ENCODE peak calls at places on chromosomes 12 and 14, in five cellular contexts. I is cardiac fibroblast, Q is uterus, U is AG04450, C is astrocyte of the spinal cord. X is an unnamed sample.

GRCh38 chr12:122421815-122422737 is at the start of gene CLIP1:
- DNase-seq in C (peak), Q (peak), U (no peak), I (peak), X (no peak)

GRCh38 chr12:47832263-47832933 is 12.7 kb upstream of the HDAC7 start:
- DNase-seq in Q (no peak), U (no peak), I (peak), C (no peak), X (no peak)

GRCh38 chr12:25812295-25812694 is 146.2 kb upstream of the RASSF8 start:
- DNase-seq in I (no peak), C (no peak), Q (no peak), U (no peak), X (no peak)

GRCh38 chr14:60381909-60382308 is 104.0 kb downstream of the C14orf39 start:
- DNase-seq in I (no peak), C (no peak), Q (no peak), U (no peak), X (no peak)

GRCh38 chr14:55767291-55767690 is 187.3 kb downstream of the KTN1 start:
- DNase-seq in U (no peak), C (no peak), Q (no peak), I (no peak), X (no peak)

GRCh38 chr12:119181944-119182343 is 3.2 kb downstream of the HSPB8 start:
- DNase-seq in U (no peak), Q (no peak), I (no peak), C (no peak), X (no peak)

GRCh38 chr14:38175658-38176057 is 32.0 kb upstream of the SSTR1 start:
- DNase-seq in C (no peak), U (no peak), I (no peak), Q (no peak), X (no peak)

GRCh38 chr12:12901158-12901791 is 9.9 kb downstream of the GPRC5A start:
- DNase-seq in I (peak), Q (peak), U (no peak), C (peak), X (peak)

GRCh38 chr12:3034067-3034750 is 43.0 kb upstream of the TSPAN9 start:
- DNase-seq in U (peak), I (peak), Q (peak), C (peak), X (no peak)

GRCh38 chr12:28360253-28360652 is 170.0 kb downstream of the CCDC91 start:
- DNase-seq in I (no peak), U (no peak), C (no peak), Q (no peak), X (no peak)

GRCh38 chr14:22266683-22267082 is 322.3 kb downstream of the DAD1 start:
- DNase-seq in U (no peak), C (no peak), I (no peak), Q (no peak), X (no peak)

GRCh38 chr14:103186894-103187586 is 63.8 kb downstream of the TNFAIP2 start:
- DNase-seq in C (no peak), U (no peak), I (no peak), Q (no peak), X (no peak)

GRCh38 chr14:81062816-81063215 is 107.4 kb downstream of the TSHR start:
- DNase-seq in C (no peak), Q (no peak), U (no peak), I (peak), X (no peak)

GRCh38 chr12:14284189-14284722 is 81.2 kb upstream of the ATF7IP start:
- DNase-seq in C (no peak), U (no peak), Q (peak), I (no peak), X (no peak)

GRCh38 chr12:101019667-101020066 is 190.4 kb downstream of the SLC5A8 start:
- DNase-seq in C (no peak), I (no peak), U (no peak), Q (no peak), X (no peak)

GRCh38 chr12:126636798-126637197 is 1571.6 kb downstream of the AACS start:
- DNase-seq in Q (no peak), U (no peak), I (no peak), C (no peak), X (no peak)

GRCh38 chr12:124006582-124007170 is 33.7 kb downstream of the ZNF664 start:
- DNase-seq in I (no peak), Q (no peak), C (no peak), U (no peak), X (no peak)

GRCh38 chr12:114286145-114286544 is 119.8 kb downstream of the TBX5 start:
- DNase-seq in Q (no peak), C (no peak), I (no peak), U (no peak), X (no peak)

GRCh38 chr12:54425696-54426095 is 6.6 kb upstream of the ITGA5 start:
- DNase-seq in I (no peak), Q (no peak), C (no peak), U (no peak), X (no peak)

GRCh38 chr14:104442611-104443390 is 136.8 kb upstream of the C14orf180 start:
- DNase-seq in Q (no peak), C (no peak), U (no peak), I (no peak), X (no peak)

GRCh38 chr14:35331605-35332516 is 39.7 kb downstream of the PSMA6 start:
- DNase-seq in U (no peak), C (peak), Q (no peak), I (peak), X (no peak)

GRCh38 chr14:61543946-61544345 is 151.4 kb upstream of the HIF1A start:
- DNase-seq in I (no peak), U (no peak), C (no peak), Q (no peak), X (no peak)

GRCh38 chr14:60968671-60969070 is 12.2 kb downstream of the TRMT5 start:
- DNase-seq in Q (no peak), I (no peak), U (no peak), C (no peak), X (no peak)

GRCh38 chr12:120080043-120080400 is 36.5 kb downstream of the RAB35 start:
- DNase-seq in C (no peak), U (no peak), Q (no peak), I (no peak), X (no peak)

GRCh38 chr12:132413931-132414588 is 75.9 kb upstream of the FBRSL1 start:
- DNase-seq in I (no peak), C (no peak), U (no peak), Q (no peak), X (no peak)

GRCh38 chr12:14249368-14249767 is 116.1 kb upstream of the ATF7IP start:
- DNase-seq in I (no peak), Q (no peak), C (no peak), U (no peak), X (no peak)

GRCh38 chr14:32938719-32939253 is at the start of gene NPAS3:
- DNase-seq in U (no peak), Q (no peak), C (no peak), I (no peak), X (no peak)

GRCh38 chr12:120678572-120678971 is 8.4 kb upstream of the MLEC start:
- DNase-seq in U (no peak), I (no peak), Q (no peak), C (no peak), X (no peak)

GRCh38 chr14:96681826-96682225 is 115.4 kb upstream of the VRK1 start:
- DNase-seq in Q (no peak), U (no peak), I (no peak), C (peak), X (no peak)

GRCh38 chr12:52836042-52836466 is 1.9 kb upstream of the KRT79 start:
- DNase-seq in I (peak), Q (no peak), C (peak), U (no peak), X (no peak)

GRCh38 chr12:21775130-21775920 is 819 bp upstream of the KCNJ8 start:
- DNase-seq in I (no peak), U (no peak), C (no peak), Q (no peak), X (no peak)

GRCh38 chr12:78931466-78931990 is 67.0 kb downstream of the SYT1 start:
- DNase-seq in Q (no peak), C (no peak), I (no peak), U (no peak), X (no peak)

GRCh38 chr12:48263617-48264016 is 60.5 kb upstream of the OR10AD1 start:
- DNase-seq in C (no peak), Q (no peak), I (no peak), U (no peak), X (no peak)

GRCh38 chr14:58297412-58297761 is 968 bp upstream of the ARID4A start:
- DNase-seq in C (no peak), U (peak), Q (no peak), I (no peak), X (peak)

DNA sequence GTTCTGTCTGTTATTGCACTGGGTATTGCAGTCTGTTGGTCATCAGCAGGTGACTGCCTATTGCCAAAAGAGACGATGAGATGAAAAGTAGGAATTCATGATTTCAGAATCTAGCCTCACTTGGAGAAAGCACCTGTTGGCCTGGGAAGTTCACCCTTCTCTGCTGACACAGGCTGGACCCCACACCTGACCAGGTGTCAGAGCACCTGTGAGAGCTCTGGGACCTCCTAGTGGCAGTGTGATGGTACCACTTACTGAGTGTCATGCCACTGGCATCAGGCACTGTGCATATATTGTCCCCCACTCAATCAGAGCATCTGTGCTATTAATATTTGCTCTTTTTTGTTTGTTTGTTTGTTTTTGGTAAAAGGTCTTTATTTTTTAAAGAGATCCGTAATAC is 68.0 kb downstream of the RASSF3 start:
- DNase-seq in C (no peak), I (no peak), Q (no peak), U (no peak), X (no peak)
- H3K4me3 ChIP-seq in C (no peak), I (no peak), Q (no peak), U (no peak), X (no peak)

GRCh38 chr12:109580272-109580671 is 6.7 kb downstream of the MVK start:
- DNase-seq in C (no peak), I (no peak), Q (no peak), U (no peak), X (no peak)
- TF ChIP-seq CTCF in C (no peak), I (no peak), Q (no peak), U (no peak), X (no peak)

GRCh38 chr14:100072783-100073346 is 7.6 kb downstream of the EVL start:
- DNase-seq in Q (no peak), C (no peak), I (no peak), U (no peak), X (no peak)
- H3K4me3 ChIP-seq in Q (no peak), C (no peak), I (no peak), U (no peak), X (no peak)

GRCh38 chr12:116863275-116863767 is 17.9 kb downstream of the HRK start:
- DNase-seq in U (peak), I (peak), Q (no peak), C (no peak), X (peak)
- TF ChIP-seq CTCF in U (peak), I (peak), Q (no peak), C (peak), X (peak)

DNA sequence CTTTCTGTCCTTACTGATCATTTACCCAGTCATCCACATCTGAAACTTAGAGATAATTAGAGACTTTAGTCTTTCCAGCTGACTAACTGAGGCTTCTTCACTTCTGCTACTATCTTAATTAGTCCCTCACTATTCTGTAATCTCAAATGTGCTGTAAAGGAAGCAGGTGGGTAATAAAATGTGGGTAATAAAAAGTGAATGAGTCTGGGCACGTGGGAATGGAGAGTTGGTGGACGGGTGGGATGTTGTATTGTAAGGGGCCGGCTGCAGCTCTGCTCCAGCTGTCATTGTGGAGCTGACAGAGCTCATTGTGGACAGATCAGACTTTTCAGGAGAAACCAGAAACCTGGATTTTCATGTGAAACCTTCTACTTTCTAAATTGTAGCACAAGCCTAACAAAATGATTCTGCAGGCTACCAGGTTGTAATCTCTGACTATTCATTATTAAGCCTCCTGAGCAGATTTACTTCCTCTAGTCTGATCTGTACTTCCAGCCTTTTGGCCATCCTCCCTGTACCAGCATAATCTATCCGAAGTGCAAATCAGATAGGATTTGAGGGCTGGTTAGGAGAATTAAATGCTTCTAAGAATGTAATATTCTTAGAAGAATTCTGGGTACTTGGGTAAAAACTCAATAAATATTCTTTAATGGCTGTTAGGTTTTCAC is 42.0 kb upstream of the BMAL2 start:
- DNase-seq in C (no peak), I (no peak), U (no peak), Q (no peak), X (no peak)
- H3K4me3 ChIP-seq in C (no peak), I (no peak), U (no peak), Q (no peak), X (no peak)

GRCh38 chr14:65939184-65939583 is 526.7 kb downstream of the FUT8 start:
- DNase-seq in I (no peak), Q (no peak), C (no peak), U (no peak), X (no peak)

GRCh38 chr14:65938738-65939137 is 526.2 kb downstream of the FUT8 start:
- DNase-seq in U (no peak), Q (no peak), I (no peak), C (no peak), X (no peak)

GRCh38 chr14:65941091-65941490 is 528.6 kb downstream of the FUT8 start:
- DNase-seq in C (no peak), Q (no peak), U (no peak), I (no peak), X (no peak)

GRCh38 chr14:65937804-65938316 is 525.3 kb downstream of the FUT8 start:
- DNase-seq in U (no peak), Q (no peak), C (no peak), I (no peak), X (no peak)

GRCh38 chr14:65940056-65940735 is 527.7 kb downstream of the FUT8 start:
- DNase-seq in I (peak), U (no peak), Q (no peak), C (no peak), X (no peak)
- TF ChIP-seq CTCF in I (peak), U (no peak), Q (no peak), C (no peak), X (peak)

X was measured in retinal pigment epithelial cell.